ENCODE peak calls at places on chromosomes 3 and 15, in nine cellular contexts. H, P, Y, Q, T, X, J, I and A are unnamed samples.

GRCh38 chr3:150414989-150415388 is 6.9 kb downstream of the TSC22D2 start:
- DNase-seq in H (no peak), P (no peak), Y (peak), Q (no peak), T (no peak), X (no peak), J (no peak), I (no peak), A (no peak)

GRCh38 chr15:81575436-81576123 is 201.6 kb upstream of the TMC3 start:
- DNase-seq in H (no peak), P (no peak), Y (no peak), Q (no peak), T (no peak), X (peak), J (no peak), I (no peak), A (no peak)

GRCh38 chr3:179068779-179069530 is 2.7 kb downstream of the ZMAT3 start:
- DNase-seq in H (no peak), P (peak), Y (peak), Q (no peak), T (peak), X (no peak), J (no peak), I (no peak), A (no peak)

GRCh38 chr15:98177950-98178848 is 217.7 kb downstream of the ARRDC4 start:
- DNase-seq in H (no peak), P (peak), Y (peak), Q (no peak), T (peak), X (peak), J (peak), I (peak), A (peak)

GRCh38 chr3:153350420-153350819 is 188.4 kb downstream of the RAP2B start:
- DNase-seq in H (no peak), P (peak), Y (peak), Q (no peak), T (no peak), X (peak), J (peak), I (no peak), A (no peak)

GRCh38 chr3:119288669-119289068 is 5.5 kb upstream of the ARHGAP31 start:
- DNase-seq in H (no peak), P (no peak), Y (no peak), Q (no peak), T (no peak), X (no peak), J (no peak), I (no peak), A (no peak)

GRCh38 chr3:12473503-12473902 is 10.8 kb upstream of the TSEN2 start:
- DNase-seq in H (no peak), P (no peak), Y (peak), Q (no peak), T (no peak), X (no peak), J (peak), I (no peak), A (no peak)

GRCh38 chr3:17845026-17845425 is 102.6 kb upstream of the TBC1D5 start:
- DNase-seq in H (no peak), P (no peak), Y (no peak), Q (no peak), T (no peak), X (no peak), J (no peak), I (no peak), A (no peak)

GRCh38 chr15:65414841-65415621 is 7.7 kb downstream of the IGDCC4 start:
- DNase-seq in H (no peak), P (peak), Y (peak), Q (no peak), T (no peak), X (peak), J (no peak), I (peak), A (no peak)

GRCh38 chr15:85504739-85505676 is 124.6 kb downstream of the AKAP13 start:
- DNase-seq in H (no peak), P (no peak), Y (peak), Q (peak), T (no peak), X (peak), J (peak), I (no peak), A (no peak)

GRCh38 chr3:193768069-193768391 is 175.0 kb downstream of the OPA1 start:
- DNase-seq in H (no peak), P (no peak), Y (no peak), Q (no peak), T (no peak), X (peak), J (no peak), I (no peak), A (no peak)